ENCODE peak calls at places on chromosomes 13 and 19, in six cellular contexts. One of them, this sample, is unnamed.

GRCh38 chr13:22074403-22074802 is 403.5 kb downstream of the FGF9 start:
- DNase-seq in endothelial cell: no peak
- DNase-seq in GM12865: no peak
- DNase-seq in nephron progenitor cell: no peak
- DNase-seq in activated gamma-delta T cell treated with Interleukin-2 at 50 U/mL for 16 hours: no peak
- DNase-seq in activated CD4-positive, CD25-positive, alpha-beta regulatory T cell treated with anti-CD3 and anti-CD28 coated beads, Interleukin-2, amount 50 U/mL, for 16 hours: no peak
- DNase-seq in this sample: no peak

GRCh38 chr19:47707135-47707925 is 5.9 kb upstream of the EHD2 start:
- DNase-seq in endothelial cell: peak
- DNase-seq in GM12865: peak
- DNase-seq in nephron progenitor cell: peak
- DNase-seq in activated gamma-delta T cell treated with Interleukin-2 at 50 U/mL for 16 hours: peak
- DNase-seq in activated CD4-positive, CD25-positive, alpha-beta regulatory T cell treated with anti-CD3 and anti-CD28 coated beads, Interleukin-2, amount 50 U/mL, for 16 hours: peak
- DNase-seq in this sample: peak

GRCh38 chr19:8209111-8209964 is at the start of gene CERS4:
- DNase-seq in endothelial cell: peak
- DNase-seq in GM12865: peak
- DNase-seq in nephron progenitor cell: peak
- DNase-seq in activated gamma-delta T cell treated with Interleukin-2 at 50 U/mL for 16 hours: peak
- DNase-seq in activated CD4-positive, CD25-positive, alpha-beta regulatory T cell treated with anti-CD3 and anti-CD28 coated beads, Interleukin-2, amount 50 U/mL, for 16 hours: peak
- DNase-seq in this sample: peak

GRCh38 chr13:99331881-99332293 is 24.7 kb upstream of the GPR183 start:
- DNase-seq in endothelial cell: no peak
- DNase-seq in GM12865: peak
- DNase-seq in nephron progenitor cell: no peak
- DNase-seq in activated gamma-delta T cell treated with Interleukin-2 at 50 U/mL for 16 hours: no peak
- DNase-seq in activated CD4-positive, CD25-positive, alpha-beta regulatory T cell treated with anti-CD3 and anti-CD28 coated beads, Interleukin-2, amount 50 U/mL, for 16 hours: no peak
- DNase-seq in this sample: peak

GRCh38 chr19:572891-573825 is 762 bp downstream of the BSG start:
- DNase-seq in endothelial cell: peak
- DNase-seq in GM12865: peak
- DNase-seq in nephron progenitor cell: peak
- DNase-seq in activated gamma-delta T cell treated with Interleukin-2 at 50 U/mL for 16 hours: no peak
- DNase-seq in activated CD4-positive, CD25-positive, alpha-beta regulatory T cell treated with anti-CD3 and anti-CD28 coated beads, Interleukin-2, amount 50 U/mL, for 16 hours: no peak
- DNase-seq in this sample: peak

GRCh38 chr13:31880849-31881494 is 141.6 kb downstream of the RXFP2 start:
- DNase-seq in endothelial cell: no peak
- DNase-seq in GM12865: peak
- DNase-seq in nephron progenitor cell: no peak
- DNase-seq in activated gamma-delta T cell treated with Interleukin-2 at 50 U/mL for 16 hours: no peak
- DNase-seq in activated CD4-positive, CD25-positive, alpha-beta regulatory T cell treated with anti-CD3 and anti-CD28 coated beads, Interleukin-2, amount 50 U/mL, for 16 hours: no peak
- DNase-seq in this sample: no peak

GRCh38 chr13:111406636-111407035 is 86.2 kb downstream of the TEX29 start:
- DNase-seq in endothelial cell: no peak
- DNase-seq in GM12865: no peak
- DNase-seq in nephron progenitor cell: no peak
- DNase-seq in activated gamma-delta T cell treated with Interleukin-2 at 50 U/mL for 16 hours: no peak
- DNase-seq in activated CD4-positive, CD25-positive, alpha-beta regulatory T cell treated with anti-CD3 and anti-CD28 coated beads, Interleukin-2, amount 50 U/mL, for 16 hours: no peak
- DNase-seq in this sample: no peak

GRCh38 chr13:95355491-95355890 is 54.2 kb upstream of the ABCC4 start:
- DNase-seq in endothelial cell: no peak
- DNase-seq in GM12865: no peak
- DNase-seq in nephron progenitor cell: no peak
- DNase-seq in activated gamma-delta T cell treated with Interleukin-2 at 50 U/mL for 16 hours: no peak
- DNase-seq in activated CD4-positive, CD25-positive, alpha-beta regulatory T cell treated with anti-CD3 and anti-CD28 coated beads, Interleukin-2, amount 50 U/mL, for 16 hours: no peak
- DNase-seq in this sample: no peak

GRCh38 chr13:107234315-107234714 is 666.4 kb upstream of the ARGLU1 start:
- DNase-seq in endothelial cell: no peak
- DNase-seq in GM12865: no peak
- DNase-seq in nephron progenitor cell: no peak
- DNase-seq in activated gamma-delta T cell treated with Interleukin-2 at 50 U/mL for 16 hours: no peak
- DNase-seq in activated CD4-positive, CD25-positive, alpha-beta regulatory T cell treated with anti-CD3 and anti-CD28 coated beads, Interleukin-2, amount 50 U/mL, for 16 hours: no peak
- DNase-seq in this sample: no peak

GRCh38 chr13:59483441-59484116 is 680.1 kb downstream of the DIAPH3 start:
- DNase-seq in endothelial cell: no peak
- DNase-seq in GM12865: no peak
- DNase-seq in nephron progenitor cell: no peak
- DNase-seq in activated gamma-delta T cell treated with Interleukin-2 at 50 U/mL for 16 hours: no peak
- DNase-seq in activated CD4-positive, CD25-positive, alpha-beta regulatory T cell treated with anti-CD3 and anti-CD28 coated beads, Interleukin-2, amount 50 U/mL, for 16 hours: no peak
- DNase-seq in this sample: no peak

GRCh38 chr19:2149980-2150793 is 1.2 kb downstream of the AP3D1 start:
- DNase-seq in endothelial cell: peak
- DNase-seq in GM12865: no peak
- DNase-seq in nephron progenitor cell: no peak
- DNase-seq in activated gamma-delta T cell treated with Interleukin-2 at 50 U/mL for 16 hours: no peak
- DNase-seq in activated CD4-positive, CD25-positive, alpha-beta regulatory T cell treated with anti-CD3 and anti-CD28 coated beads, Interleukin-2, amount 50 U/mL, for 16 hours: no peak
- DNase-seq in this sample: no peak

GRCh38 chr13:75550159-75550567 is 572 bp downstream of the UCHL3 start:
- DNase-seq in endothelial cell: peak
- DNase-seq in GM12865: peak
- DNase-seq in nephron progenitor cell: peak
- DNase-seq in activated gamma-delta T cell treated with Interleukin-2 at 50 U/mL for 16 hours: no peak
- DNase-seq in activated CD4-positive, CD25-positive, alpha-beta regulatory T cell treated with anti-CD3 and anti-CD28 coated beads, Interleukin-2, amount 50 U/mL, for 16 hours: no peak
- DNase-seq in this sample: peak

GRCh38 chr13:100291626-100292025 is 202.7 kb downstream of the PCCA start:
- DNase-seq in endothelial cell: no peak
- DNase-seq in GM12865: no peak
- DNase-seq in nephron progenitor cell: no peak
- DNase-seq in activated gamma-delta T cell treated with Interleukin-2 at 50 U/mL for 16 hours: no peak
- DNase-seq in activated CD4-positive, CD25-positive, alpha-beta regulatory T cell treated with anti-CD3 and anti-CD28 coated beads, Interleukin-2, amount 50 U/mL, for 16 hours: no peak
- DNase-seq in this sample: no peak

GRCh38 chr19:32651729-32652140 is 23.2 kb downstream of the ANKRD27 start:
- DNase-seq in endothelial cell: no peak
- DNase-seq in GM12865: no peak
- DNase-seq in nephron progenitor cell: peak
- DNase-seq in activated gamma-delta T cell treated with Interleukin-2 at 50 U/mL for 16 hours: no peak
- DNase-seq in activated CD4-positive, CD25-positive, alpha-beta regulatory T cell treated with anti-CD3 and anti-CD28 coated beads, Interleukin-2, amount 50 U/mL, for 16 hours: no peak
- DNase-seq in this sample: no peak

This sample was measured in OCI-LY7.